ENCODE peak calls at places on chromosomes 11 and 22, in four cellular contexts. S is GM23338, L is MM.1S, B is HCT116. V is an unnamed sample. For H3K4me1, the result is how much of the 10 kb centered on the place peaks cover.

GRCh38 chr22:35638408-35638807 is 9.8 kb upstream of the APOL6 start:
- DNase-seq in B (no peak), L (no peak), S (no peak), V (no peak)

GRCh38 chr11:104163100-104164027 is 583 bp downstream of the PDGFD start:
- DNase-seq in B (no peak), L (no peak), S (peak), V (peak)

GRCh38 chr11:112558691-112559090 is 298.0 kb upstream of the PLET1 start:
- DNase-seq in S (no peak), L (no peak), B (no peak), V (no peak)

GRCh38 chr22:41603873-41604332 is 14.3 kb upstream of the PMM1 start:
- DNase-seq in L (peak), S (no peak), B (no peak), V (no peak)

GRCh38 chr22:50576070-50576469 is 2.2 kb downstream of the CPT1B start:
- DNase-seq in S (peak), L (no peak), B (peak), V (no peak)

GRCh38 chr11:33881651-33882279 is 10.1 kb downstream of the LMO2 start:
- DNase-seq in B (no peak), L (no peak), S (no peak), V (no peak)

GRCh38 chr11:121497176-121497995 is 44.6 kb upstream of the SORL1-AS1 start:
- DNase-seq in L (no peak), B (no peak), S (peak), V (no peak)

GRCh38 chr11:46203746-46204145 is 73.7 kb upstream of the CREB3L1 start:
- DNase-seq in L (no peak), S (no peak), B (no peak), V (no peak)

GRCh38 chr11:56750190-56750589 is 1.7 kb upstream of the OR9G4 start:
- DNase-seq in S (peak), B (no peak), L (no peak), V (no peak)

GRCh38 chr11:10701982-10702381 is 8.4 kb upstream of the IRAG1 start:
- DNase-seq in L (no peak), S (no peak), B (no peak), V (no peak)

GRCh38 chr22:36026741-36027140 is 1.9 kb downstream of the RBFOX2 start:
- DNase-seq in B (no peak), L (no peak), S (peak), V (peak)

GRCh38 chr11:110778351-110778750 is 66.1 kb upstream of the ARHGAP20 start:
- DNase-seq in L (no peak), S (no peak), B (no peak), V (peak)

GRCh38 chr11:67299471-67300191 is 3.7 kb upstream of the SSH3 start:
- DNase-seq in B (no peak), L (no peak), S (no peak), V (no peak)

GRCh38 chr11:85914425-85914824 is 59.2 kb downstream of the CCDC83 start:
- DNase-seq in S (no peak), B (no peak), L (no peak), V (no peak)

GRCh38 chr22:24952837-24953293 is 349 bp downstream of the KIAA1671 start:
- DNase-seq in L (no peak), B (peak), S (peak), V (no peak)

GRCh38 chr22:44583854-44584253 is 85.8 kb upstream of the RTL6 start:
- DNase-seq in L (no peak), B (no peak), S (peak), V (no peak)

GRCh38 chr22:26663374-26663923 is 6.1 kb downstream of the MIAT start:
- DNase-seq in S (no peak), L (peak), B (no peak), V (peak)

GRCh38 chr11:134658481-134659080 is 246.5 kb upstream of the B3GAT1 start:
- DNase-seq in L (no peak), S (no peak), B (no peak), V (no peak)

GRCh38 chr22:19873138-19873959 is 18.7 kb upstream of the GNB1L start:
- DNase-seq in B (no peak), L (no peak), S (no peak), V (no peak)

GRCh38 chr11:44618561-44619425 is 53.3 kb downstream of the CD82 start:
- DNase-seq in L (no peak), B (no peak), S (no peak), V (no peak)

GRCh38 chr22:31075961-31076360 is 5.2 kb upstream of the SMTN start:
- DNase-seq in L (no peak), B (no peak), S (no peak), V (no peak)

GRCh38 chr11:130227373-130227772 is 67.8 kb downstream of the ST14 start:
- DNase-seq in L (no peak), S (no peak), B (no peak), V (peak)

GRCh38 chr11:134763030-134763388 is 351.0 kb upstream of the B3GAT1 start:
- DNase-seq in S (no peak), B (no peak), L (no peak), V (no peak)

GRCh38 chr11:94283678-94284077 is 20.7 kb upstream of the IZUMO1R start:
- DNase-seq in S (no peak), B (no peak), L (no peak), V (no peak)

GRCh38 chr22:29798801-29799200 is 31.6 kb downstream of the UQCR10 start:
- DNase-seq in B (no peak), L (no peak), S (no peak), V (no peak)
- H3K4me1 ChIP-seq in B (under half), L (under half), S (under half), V (under half)

GRCh38 chr11:76322593-76323341 is 58.2 kb downstream of the THAP12 start:
- DNase-seq in B (no peak), S (no peak), L (no peak), V (no peak)
- TF ChIP-seq EZH2phosphoT487 in B (no peak), S (no peak), L (no peak), V (no peak)

GRCh38 chr22:37213218-37213855 is 1.1 kb upstream of the SSTR3 start:
- DNase-seq in S (no peak), L (no peak), B (no peak), V (no peak)
- TF ChIP-seq CTCF in S (no peak), L (no peak), B (no peak), V (no peak)

DNA sequence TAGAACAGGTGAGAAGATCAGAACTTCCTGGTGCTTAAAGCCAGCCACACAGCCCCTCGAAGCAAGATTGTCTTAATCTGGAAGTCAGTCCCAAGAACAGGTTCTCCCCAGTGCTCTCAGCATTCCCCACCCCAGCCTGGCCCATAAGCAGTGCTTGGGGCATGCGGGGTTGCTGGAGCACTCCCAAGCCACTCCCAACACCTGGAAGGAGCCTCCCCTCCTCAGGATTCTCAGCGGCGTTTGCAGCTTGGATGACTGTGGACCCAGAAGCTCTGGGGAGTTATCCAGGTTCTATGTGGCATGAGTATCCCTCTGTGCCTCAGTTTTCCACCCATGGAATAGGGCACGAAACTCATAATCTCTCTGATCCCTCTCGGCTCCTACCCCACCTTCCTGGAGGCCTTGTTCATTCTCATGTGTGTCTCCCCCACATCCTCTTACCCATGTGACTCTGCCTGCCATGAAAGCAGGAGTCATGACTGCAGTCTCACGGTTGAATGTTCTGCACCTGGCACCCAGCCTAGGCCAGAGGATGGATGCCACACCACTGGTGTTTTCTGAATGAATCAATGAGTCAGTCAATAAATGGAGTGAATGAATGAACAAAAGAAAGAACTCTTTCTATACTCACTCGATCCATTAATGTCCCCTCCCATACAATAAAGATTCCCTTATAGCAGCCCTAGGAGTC is 33.4 kb upstream of the WNT7B start:
- DNase-seq in L (peak), S (no peak), B (no peak), V (no peak)
- H3K4me1 ChIP-seq in L (under half), S (under half), B (under half), V (under half)

GRCh38 chr11:125343732-125344131 is 152.3 kb downstream of the FEZ1 start:
- DNase-seq in B (no peak), L (no peak), S (peak), V (no peak)
- TF ChIP-seq EZH2phosphoT487 in B (no peak), L (no peak), S (no peak), V (no peak)

DNA sequence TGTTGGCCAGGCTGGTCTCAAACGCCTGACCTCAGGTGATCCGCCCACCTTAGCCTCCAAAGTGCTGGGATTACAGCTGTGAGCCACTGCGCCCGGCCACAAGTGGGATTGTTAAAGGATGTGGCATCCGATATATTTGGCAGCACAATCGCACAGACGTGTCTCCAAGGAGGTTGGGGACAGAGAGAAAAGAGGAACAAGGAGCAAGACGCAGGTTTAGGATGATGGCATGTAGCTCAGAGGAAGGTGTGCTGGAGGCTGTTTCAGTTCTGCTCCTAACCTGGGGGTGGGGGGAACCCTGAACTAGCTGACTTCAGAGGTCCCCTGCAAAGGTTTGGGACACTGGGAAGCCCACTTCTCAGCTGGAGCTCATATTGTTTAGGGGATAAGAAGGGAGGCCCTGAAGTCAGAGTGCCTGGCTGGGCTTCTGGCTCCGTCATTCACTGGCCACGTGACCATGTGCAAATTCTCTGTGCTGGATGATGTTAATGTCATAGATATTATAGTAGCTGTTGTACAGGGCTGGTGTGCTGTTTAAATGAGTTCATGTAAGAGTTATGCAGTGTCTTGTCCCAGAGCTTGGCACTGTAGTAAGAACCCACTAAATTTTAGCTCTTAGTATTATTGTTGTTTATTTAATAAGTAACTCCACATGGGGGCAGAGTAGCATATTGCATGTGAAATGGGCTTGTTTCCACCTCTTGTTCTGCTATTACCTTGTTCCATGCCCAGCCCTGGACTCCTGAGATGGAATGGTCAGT is 129.7 kb downstream of the ST3GAL4 start:
- DNase-seq in S (no peak), B (no peak), L (no peak), V (peak)
- TF ChIP-seq CTCF in S (peak), B (peak), L (peak), V (peak)

GRCh38 chr11:47998345-47998732 is 18.0 kb downstream of the PTPRJ start:
- DNase-seq in L (no peak), S (no peak), B (no peak), V (no peak)

GRCh38 chr11:48002565-48002964 is 22.2 kb downstream of the PTPRJ start:
- DNase-seq in L (no peak), S (no peak), B (no peak), V (peak)

GRCh38 chr11:48001438-48002021 is 21.2 kb downstream of the PTPRJ start:
- DNase-seq in L (no peak), S (no peak), B (no peak), V (peak)

GRCh38 chr11:47998733-47999359 is 18.5 kb downstream of the PTPRJ start:
- DNase-seq in B (no peak), L (no peak), S (no peak), V (no peak)

GRCh38 chr11:48000432-48000831 is 20.1 kb downstream of the PTPRJ start:
- DNase-seq in B (no peak), S (no peak), L (no peak), V (no peak)
- H3K4me1 ChIP-seq in B (under half), S (under half), L (under half), V (half or more)

DNA sequence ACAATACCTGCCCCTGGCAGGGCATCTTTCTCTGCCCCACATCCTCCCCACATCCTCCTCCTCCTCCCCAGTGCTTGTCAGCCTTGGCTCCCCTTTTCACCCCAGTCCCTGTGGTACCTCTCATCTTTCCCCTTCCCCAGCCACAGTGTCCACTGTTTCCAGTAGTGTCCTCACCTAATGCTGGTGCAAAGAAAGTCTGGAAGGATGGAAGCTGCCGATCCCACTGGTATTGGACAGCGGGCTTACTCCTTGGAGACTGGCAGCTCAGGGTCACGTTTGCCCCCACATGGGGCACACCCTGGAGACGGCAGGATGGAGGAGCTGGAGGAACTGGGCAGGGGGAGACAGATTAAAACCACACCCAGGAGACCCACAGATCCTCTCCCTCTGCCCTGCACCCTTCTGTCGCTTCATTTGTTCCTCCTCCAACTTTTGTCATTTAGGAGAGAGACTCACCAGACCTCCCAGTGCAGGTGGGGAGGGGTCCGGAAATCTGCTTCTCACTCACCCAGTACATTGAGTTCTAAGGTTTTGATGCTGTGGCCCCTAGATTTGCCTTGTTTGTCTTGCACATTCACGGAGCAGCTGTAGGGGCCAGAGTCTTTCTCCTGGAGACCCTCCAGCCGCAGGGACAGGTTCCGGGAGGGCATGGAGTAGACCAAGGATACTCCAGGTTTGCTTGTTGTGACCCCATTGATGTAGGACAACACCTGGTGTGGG is 4.1 kb upstream of the VSIG2 start:
- DNase-seq in L (no peak), B (no peak), S (no peak), V (no peak)
- TF ChIP-seq EZH2phosphoT487 in L (no peak), B (no peak), S (no peak), V (no peak)

DNA sequence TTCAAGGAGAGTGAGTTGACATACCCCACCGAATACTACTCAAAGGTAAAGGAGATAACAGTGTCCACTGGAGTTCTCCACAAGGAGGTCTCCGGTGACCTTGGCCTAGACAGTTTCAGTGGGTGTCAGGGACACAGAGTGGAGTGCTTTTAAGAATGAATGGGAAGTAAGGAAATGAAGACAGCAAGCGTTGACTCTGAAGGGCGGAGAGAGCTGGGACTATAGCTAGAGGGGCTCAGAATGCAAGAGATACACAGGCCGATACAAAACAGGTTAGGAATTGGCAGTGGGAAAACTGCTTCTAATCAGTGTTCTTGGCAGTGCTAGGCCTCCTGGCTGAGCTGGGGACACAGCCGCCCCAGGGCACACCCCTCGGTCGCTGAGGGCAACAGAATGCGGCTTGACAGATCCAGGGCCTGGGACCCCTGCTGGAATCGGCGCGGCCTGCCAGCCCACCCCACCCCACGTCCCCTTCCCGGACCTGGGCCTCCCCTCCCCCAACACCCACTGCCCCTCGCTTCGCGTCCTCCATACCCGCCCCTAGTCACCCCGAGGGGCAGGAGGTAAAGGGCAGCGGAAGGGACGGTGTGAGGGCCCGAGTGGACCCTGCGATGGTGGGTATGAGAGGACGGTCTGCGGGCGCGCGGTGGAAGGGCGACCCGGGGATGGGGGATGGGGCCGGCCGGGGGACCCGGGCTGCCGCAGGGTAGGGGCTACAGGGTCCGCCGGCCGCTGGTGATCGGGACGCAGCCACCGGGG is 516 bp downstream of the APBB1 start:
- DNase-seq in S (peak), B (no peak), L (no peak), V (no peak)
- TF ChIP-seq CTCF in S (no peak), B (no peak), L (no peak), V (no peak)

GRCh38 chr11:7524831-7525230 is 11.0 kb downstream of the PPFIBP2 start:
- DNase-seq in S (no peak), B (no peak), L (no peak), V (peak)
- H3K4me1 ChIP-seq in S (under half), B (under half), L (under half), V (half or more)